ENCODE peak calls at places on chromosome 3, in eight cellular contexts. L is cardiac muscle cell; J is NCI-H226; S is HEK293T; G is stimulated activated CD8-positive, alpha-beta memory T cell treated with anti-CD3 and anti-CD28 coated beads, Interleukin-7, amount 100 ng/mL, for 1 hour; K is neural crest cell; O is non-pigmented ciliary epithelial cell; U is HTR-8/SVneo. B is an unnamed sample.

GRCh38 chr3:147930417-147930816 is 521.3 kb downstream of the ZIC1 start:
- DNase-seq in L (no peak), J (peak; percentile 51), S (no peak), G (no peak), K (no peak), O (peak; percentile 56), U (no peak), B (peak; percentile 47)

GRCh38 chr3:12395349-12396012 is 88.8 kb upstream of the TSEN2 start:
- DNase-seq in L (no peak), J (no peak), S (no peak), G (no peak), K (no peak), O (no peak), U (no peak), B (no peak)

GRCh38 chr3:58640700-58641372 is 25.7 kb downstream of the FAM3D start:
- DNase-seq in L (peak; percentile 84), J (peak; percentile 73), S (peak; percentile 88), G (peak; percentile 3), K (peak; percentile 75), O (no peak), U (peak; percentile 90), B (peak; percentile 56)

GRCh38 chr3:119294402-119294888 is 262 bp downstream of the ARHGAP31 start:
- DNase-seq in L (peak; percentile 48), J (no peak), S (peak; percentile 49), G (peak; percentile 30), K (peak; percentile 32), O (no peak), U (peak; percentile 38), B (peak; percentile 53)

GRCh38 chr3:52537165-52537635 is 795 bp downstream of the UQCC5 start:
- DNase-seq in L (no peak), J (no peak), S (no peak), G (no peak), K (no peak), O (no peak), U (no peak), B (no peak)

GRCh38 chr3:73618461-73618860 is 6.3 kb downstream of the PDZRN3 start:
- DNase-seq in L (no peak), J (no peak), S (no peak), G (no peak), K (no peak), O (no peak), U (no peak), B (no peak)

GRCh38 chr3:129525341-129525968 is 3.0 kb upstream of the RHO start:
- DNase-seq in L (no peak), J (peak; percentile 76), S (no peak), G (no peak), K (no peak), O (peak; percentile 19), U (no peak), B (peak; percentile 48)

GRCh38 chr3:150278843-150279341 is 129.2 kb upstream of the TSC22D2 start:
- DNase-seq in L (no peak), J (peak; percentile 56), S (no peak), G (no peak), K (no peak), O (no peak), U (no peak), B (no peak)

GRCh38 chr3:55282994-55283393 is 204.1 kb downstream of the WNT5A start:
- DNase-seq in L (no peak), J (no peak), S (no peak), G (no peak), K (peak; percentile 6), O (no peak), U (no peak), B (no peak)

GRCh38 chr3:172107403-172107802 is 68.0 kb downstream of the FNDC3B start:
- DNase-seq in L (no peak), J (no peak), S (no peak), G (no peak), K (no peak), O (no peak), U (no peak), B (no peak)

GRCh38 chr3:14497321-14497720 is 42.8 kb downstream of the GRIP2 start:
- DNase-seq in L (no peak), J (no peak), S (no peak), G (no peak), K (no peak), O (no peak), U (no peak), B (no peak)

GRCh38 chr3:115217678-115218451 is 70.8 kb upstream of the ZBTB20 start:
- DNase-seq in L (peak; percentile 67), J (peak; percentile 58), S (peak; percentile 28), G (no peak), K (peak; percentile 55), O (no peak), U (peak; percentile 29), B (peak; percentile 51)

GRCh38 chr3:149941186-149941585 is 29.5 kb downstream of the PFN2 start:
- DNase-seq in L (no peak), J (no peak), S (no peak), G (no peak), K (no peak), O (no peak), U (no peak), B (no peak)